ENCODE peak calls at places on chromosomes 13 and 19, in seven cellular contexts. V is AG20443; Y is OCI-LY7; O is posterior cingulate gyrus; P is stimulated activated CD4-positive, alpha-beta T cell treated with anti-CD3 and anti-CD28 coated beads, TNF-alpha, amount 100 ng/mL, for 4 hours; B is activated CD4-positive, alpha-beta T cell treated with anti-CD3 and anti-CD28 coated beads, Interleukin-2, amount 50 U/mL, for 48 hours; C is activated CD4-positive, alpha-beta memory T cell treated with anti-CD3 and anti-CD28 coated beads, Interleukin-2, amount 10 ng/mL, durations not matched to agents 7 days and 5 days. J is an unnamed sample.
A peak's percentile ranks its signal among the peaks of the same experiment; 100 is the strongest.

GRCh38 chr13:104937881-104938280 is 1597.6 kb downstream of the EFNB2 start:
- DNase-seq in V (no peak), Y (no peak), O (no peak), P (no peak), B (no peak), C (no peak), J (no peak)

GRCh38 chr13:42899266-42899665 is 92.8 kb downstream of the EPSTI1 start:
- DNase-seq in V (no peak), Y (no peak), O (no peak), P (no peak), B (no peak), C (no peak), J (no peak)

GRCh38 chr13:110509478-110509926 is 52.0 kb downstream of the RAB20 start:
- DNase-seq in V (no peak), Y (no peak), O (no peak), P (no peak), B (no peak), C (no peak), J (no peak)

GRCh38 chr13:95509521-95510315 is 42.8 kb upstream of the CLDN10 start:
- DNase-seq in V (peak; percentile 37), Y (no peak), O (no peak), P (no peak), B (no peak), C (no peak), J (no peak)

GRCh38 chr19:12937243-12938053 is 961 bp upstream of the CALR start:
- DNase-seq in V (peak; percentile 29), Y (peak; percentile 67), O (no peak), P (no peak), B (no peak), C (no peak), J (no peak)

GRCh38 chr13:80305737-80306136 is 35.2 kb downstream of the SPRY2 start:
- DNase-seq in V (peak; percentile 13), Y (no peak), O (no peak), P (no peak), B (no peak), C (no peak), J (no peak)

GRCh38 chr13:36282818-36283432 is 14.7 kb downstream of the CCDC169 start:
- DNase-seq in V (peak; percentile 30), Y (peak; percentile 31), O (no peak), P (no peak), B (no peak), C (no peak), J (no peak)

GRCh38 chr19:54299126-54299498 is 13.9 kb downstream of the LILRA5 start:
- DNase-seq in V (no peak), Y (no peak), O (no peak), P (no peak), B (no peak), C (no peak), J (peak; percentile 36)

GRCh38 chr13:102555914-102556553 is 40.8 kb upstream of the TPP2 start:
- DNase-seq in V (peak; percentile 36), Y (peak; percentile 14), O (no peak), P (no peak), B (no peak), C (no peak), J (no peak)

GRCh38 chr19:6087074-6087506 is 23.2 kb downstream of the RFX2 start:
- DNase-seq in V (no peak), Y (peak; percentile 56), O (no peak), P (no peak), B (no peak), C (no peak), J (no peak)

GRCh38 chr13:26300140-26300539 is 46.2 kb downstream of the CDK8 start:
- DNase-seq in V (peak; percentile 17), Y (no peak), O (no peak), P (no peak), B (no peak), C (no peak), J (no peak)

GRCh38 chr13:107582171-107582570 is 633.2 kb downstream of the LIG4 start:
- DNase-seq in V (no peak), Y (no peak), O (no peak), P (no peak), B (no peak), C (no peak), J (no peak)

GRCh38 chr19:3644351-3645066 is 17.9 kb upstream of the CACTIN start:
- DNase-seq in V (no peak), Y (no peak), O (peak; percentile 96), P (no peak), B (no peak), C (no peak), J (no peak)

GRCh38 chr13:51324714-51325440 is 14.6 kb upstream of the SERPINE3 start:
- DNase-seq in V (no peak), Y (no peak), O (peak; percentile 81), P (no peak), B (no peak), C (no peak), J (no peak)

GRCh38 chr13:86087241-86087640 is 288.0 kb upstream of the SLITRK6 start:
- DNase-seq in V (no peak), Y (no peak), O (no peak), P (no peak), B (no peak), C (no peak), J (no peak)

GRCh38 chr13:91135376-91135775 is 212.1 kb upstream of the MIR17HG start:
- DNase-seq in V (no peak), Y (no peak), O (no peak), P (no peak), B (no peak), C (no peak), J (no peak)

GRCh38 chr13:44401577-44401976 is 28.0 kb downstream of the SERP2 start:
- DNase-seq in V (no peak), Y (no peak), O (no peak), P (no peak), B (no peak), C (no peak), J (no peak)

GRCh38 chr19:54969647-54970046 is 3.5 kb downstream of the NLRP2 start:
- DNase-seq in V (no peak), Y (no peak), O (no peak), P (no peak), B (no peak), C (no peak), J (no peak)

GRCh38 chr19:34181111-34181864 is 9.0 kb downstream of the LSM14A start:
- DNase-seq in V (no peak), Y (no peak), O (no peak), P (no peak), B (no peak), C (no peak), J (no peak)

GRCh38 chr19:18608102-18608804 is 1.7 kb upstream of the CRLF1 start:
- DNase-seq in V (no peak), Y (no peak), O (no peak), P (no peak), B (no peak), C (no peak), J (no peak)

GRCh38 chr13:61410266-61410665 is 5.4 kb downstream of the PCDH20 start:
- DNase-seq in V (no peak), Y (no peak), O (no peak), P (no peak), B (no peak), C (no peak), J (no peak)

GRCh38 chr19:42199440-42200115 is 17.9 kb downstream of the DEDD2 start:
- DNase-seq in V (no peak), Y (peak; percentile 43), O (peak; percentile 67), P (no peak), B (peak; percentile 80), C (peak; percentile 91), J (no peak)

GRCh38 chr19:6694147-6694815 is 24.3 kb upstream of the TNFSF14 start:
- DNase-seq in V (no peak), Y (peak; percentile 77), O (no peak), P (no peak), B (no peak), C (no peak), J (no peak)

GRCh38 chr19:19873381-19873780 is 7.7 kb downstream of the ZNF253 start:
- DNase-seq in V (no peak), Y (no peak), O (no peak), P (no peak), B (no peak), C (no peak), J (no peak)

GRCh38 chr19:14072535-14073231 is at the start of gene MISP3:
- DNase-seq in V (no peak), Y (peak; percentile 49), O (peak; percentile 76), P (no peak), B (peak; percentile 72), C (peak; percentile 52), J (no peak)